ENCODE peak calls at places on chromosomes 13 and 19, in nine cellular contexts. A, F, I, G, B, O, S, W and V are unnamed samples.

GRCh38 chr13:74158028-74158427 is 23.8 kb upstream of the KLF12 start:
- DNase-seq in A (no peak), F (no peak), I (peak; percentile 56), G (peak; percentile 70), B (peak; percentile 19), O (peak; percentile 55), S (no peak), W (peak; percentile 26), V (no peak)

GRCh38 chr13:108705031-108705430 is 75.6 kb downstream of the MYO16 start:
- DNase-seq in A (no peak), F (no peak), I (no peak), G (no peak), B (no peak), O (no peak), S (no peak), W (no peak), V (no peak)

GRCh38 chr19:48258350-48258749 is 2.6 kb upstream of the CARD8 start:
- DNase-seq in A (no peak), F (no peak), I (no peak), G (no peak), B (no peak), O (no peak), S (peak; percentile 3), W (peak; percentile 35), V (no peak)

GRCh38 chr19:45253396-45254027 is 2.4 kb downstream of the MARK4 start:
- DNase-seq in A (no peak), F (no peak), I (no peak), G (no peak), B (no peak), O (peak; percentile 25), S (peak; percentile 16), W (peak; percentile 30), V (no peak)

GRCh38 chr13:41465965-41466364 is 8.6 kb downstream of the RGCC start:
- DNase-seq in A (no peak), F (no peak), I (no peak), G (no peak), B (no peak), O (no peak), S (no peak), W (no peak), V (no peak)

GRCh38 chr13:40928980-40929379 is 90.1 kb downstream of the ELF1 start:
- DNase-seq in A (no peak), F (no peak), I (no peak), G (no peak), B (no peak), O (no peak), S (no peak), W (no peak), V (no peak)

GRCh38 chr19:39211731-39212376 is 7.8 kb upstream of the SYCN start:
- DNase-seq in A (no peak), F (no peak), I (no peak), G (no peak), B (no peak), O (no peak), S (no peak), W (no peak), V (no peak)

GRCh38 chr19:9323557-9323918 is 441 bp upstream of the ZNF559 start:
- DNase-seq in A (peak; percentile 55), F (peak; percentile 57), I (peak; percentile 70), G (peak; percentile 71), B (peak; percentile 67), O (peak; percentile 82), S (peak; percentile 86), W (peak; percentile 90), V (no peak)

GRCh38 chr19:53809518-53810186 is 14.5 kb downstream of the NLRP12 start:
- DNase-seq in A (no peak), F (no peak), I (no peak), G (no peak), B (no peak), O (no peak), S (no peak), W (no peak), V (no peak)

GRCh38 chr13:34358811-34359513 is 541.0 kb downstream of the RFC3 start:
- DNase-seq in A (no peak), F (no peak), I (no peak), G (no peak), B (no peak), O (peak; percentile 63), S (peak; percentile 69), W (peak; percentile 62), V (peak; percentile 29)

GRCh38 chr19:40701758-40702157 is 11.3 kb upstream of the NUMBL start:
- DNase-seq in A (no peak), F (no peak), I (no peak), G (no peak), B (no peak), O (no peak), S (no peak), W (no peak), V (no peak)

GRCh38 chr13:31653730-31654129 is 85.6 kb upstream of the RXFP2 start:
- DNase-seq in A (no peak), F (no peak), I (no peak), G (no peak), B (no peak), O (no peak), S (no peak), W (no peak), V (no peak)

GRCh38 chr13:44876782-44877324 is 112.4 kb downstream of the NUFIP1 start:
- DNase-seq in A (no peak), F (no peak), I (no peak), G (no peak), B (no peak), O (peak; percentile 44), S (no peak), W (no peak), V (no peak)
- TF ChIP-seq CTCF in A (no peak), F (no peak), I (peak; percentile 12), G (no peak), B (peak; percentile 32), O (peak; percentile 64), S (peak; percentile 37), W (peak; percentile 50), V (peak; percentile 27)

DNA sequence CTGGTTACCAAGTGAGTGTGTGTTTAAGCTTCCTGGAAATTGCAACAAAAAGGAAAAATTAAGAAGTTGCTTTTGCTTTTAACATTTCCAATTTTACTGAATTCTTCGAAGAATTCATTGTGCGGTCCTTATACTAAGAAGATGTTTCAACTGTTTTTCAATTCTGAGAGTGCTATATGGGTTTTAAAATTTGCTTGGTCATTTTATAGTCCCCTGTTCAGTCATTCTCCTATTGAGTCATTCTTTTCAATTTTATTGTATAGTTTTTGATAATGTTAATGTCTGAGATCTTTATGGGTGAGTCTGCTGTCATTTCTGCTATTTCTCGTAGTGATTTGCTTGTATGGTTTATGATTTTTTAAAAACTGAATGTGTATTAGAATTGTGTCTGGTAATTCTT is 26.5 kb downstream of the UBA2 start:
- DNase-seq in A (no peak), F (no peak), I (no peak), G (no peak), B (no peak), O (no peak), S (no peak), W (no peak), V (no peak)
- H3K4me3 ChIP-seq in A (no peak overlapping the region), F (no peak overlapping the region), I (no peak overlapping the region), G (no peak overlapping the region), B (no peak overlapping the region), O (no peak overlapping the region), S (no peak overlapping the region), W (no peak overlapping the region), V (no peak overlapping the region)

DNA sequence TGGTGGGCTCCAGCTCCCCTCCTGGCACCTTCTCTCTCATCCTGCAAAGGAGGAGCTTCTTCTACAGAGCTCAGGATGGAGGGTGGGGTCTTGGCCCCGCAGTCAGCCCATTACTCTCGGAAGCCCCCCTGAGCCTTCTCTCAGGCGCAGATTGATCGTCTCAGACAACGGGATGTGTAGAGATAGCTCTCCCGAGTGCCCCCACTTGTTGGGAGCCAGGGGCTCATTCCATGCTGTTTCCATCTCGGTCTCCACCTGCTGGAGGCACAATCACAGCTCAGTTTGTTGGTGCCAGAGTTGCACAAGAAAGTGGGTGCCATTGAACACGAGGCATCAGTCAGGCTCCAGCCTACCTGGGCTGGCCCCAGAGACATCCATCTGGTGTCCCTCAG is 3.6 kb upstream of the ZNF135 start:
- DNase-seq in A (no peak), F (no peak), I (no peak), G (no peak), B (no peak), O (no peak), S (no peak), W (no peak), V (no peak)
- TF ChIP-seq CTCF in A (no peak), F (no peak), I (no peak), G (no peak), B (no peak), O (no peak), S (no peak), W (no peak), V (no peak)

DNA sequence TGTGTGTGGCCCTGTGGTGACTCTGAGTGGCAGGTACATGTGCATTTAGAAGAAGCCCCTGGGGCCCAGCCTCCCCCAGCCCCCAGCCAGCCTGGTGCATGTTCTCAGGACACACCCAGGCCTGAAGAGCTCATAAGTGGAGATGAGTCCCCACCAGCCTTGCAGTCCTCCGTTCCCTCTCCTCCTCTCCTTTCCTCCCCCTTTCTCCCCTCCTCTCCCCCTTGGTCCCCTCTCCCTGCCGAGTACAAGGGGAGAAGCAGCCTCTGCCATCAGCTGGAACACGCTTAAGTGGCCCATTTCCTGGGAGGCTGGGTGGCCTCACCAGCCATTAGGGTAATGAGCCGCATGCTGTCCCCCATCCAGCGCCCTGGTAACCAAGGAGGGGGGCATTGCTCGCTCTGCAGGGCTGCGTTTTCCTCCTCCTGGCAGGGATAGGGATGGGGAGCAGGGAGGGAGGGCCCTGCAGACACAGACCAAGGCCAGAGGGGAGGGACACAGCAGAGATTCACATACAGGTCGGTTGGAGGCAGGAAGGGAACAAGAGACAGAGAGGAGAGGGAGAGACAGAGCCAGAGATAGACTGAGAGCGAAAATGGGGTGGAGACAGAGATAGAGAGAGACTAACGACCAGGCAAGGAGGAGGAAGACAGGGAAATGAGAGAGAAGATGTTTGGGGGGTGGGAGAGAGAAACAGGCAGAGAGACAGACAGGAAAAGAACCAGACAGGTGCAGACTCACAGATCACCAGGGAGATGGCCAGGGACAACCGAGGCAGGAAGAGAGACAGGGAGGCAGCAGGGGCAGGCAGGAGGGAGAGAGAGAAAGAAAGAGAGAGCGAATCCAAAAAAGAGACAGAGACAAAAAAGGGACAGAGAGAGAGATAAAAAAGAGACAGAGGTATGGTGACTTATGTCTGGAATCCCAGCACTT is 19.3 kb upstream of the DPP9 start:
- DNase-seq in A (no peak), F (no peak), I (no peak), G (no peak), B (no peak), O (no peak), S (no peak), W (no peak), V (no peak)
- H3K4me3 ChIP-seq in A (no peak overlapping the region), F (no peak overlapping the region), I (no peak overlapping the region), G (no peak overlapping the region), B (no peak overlapping the region), O (no peak overlapping the region), S (no peak overlapping the region), W (no peak overlapping the region), V (no peak overlapping the region)